ENCODE peak calls at places on chromosomes 13 and 19, in seven cellular contexts. A, N, Q, F, K, G and H are unnamed samples. For H3K4me1, the result is how much of the 10 kb centered on the place peaks cover.

GRCh38 chr19:49513746-49514118 is 1.3 kb downstream of the FCGRT start:
- DNase-seq in A (no peak), N (no peak), Q (no peak), F (no peak), K (no peak), G (no peak), H (peak)

GRCh38 chr13:36183901-36184300 is 30.5 kb downstream of the SOHLH2 start:
- DNase-seq in A (no peak), N (no peak), Q (no peak), F (no peak), K (no peak), G (no peak), H (no peak)

GRCh38 chr19:13056052-13056660 is 46.5 kb downstream of the LYL1 start:
- DNase-seq in A (peak), N (peak), Q (peak), F (peak), K (no peak), G (no peak), H (peak)

GRCh38 chr19:28049875-28050274 is 1163.1 kb downstream of the UQCRFS1 start:
- DNase-seq in A (no peak), N (no peak), Q (peak), F (no peak), K (no peak), G (no peak), H (no peak)

GRCh38 chr13:27270594-27271520 is at the start of gene RASL11A:
- DNase-seq in A (peak), N (peak), Q (peak), F (peak), K (peak), G (peak), H (peak)

GRCh38 chr13:70253834-70254233 is 145.6 kb upstream of the KLHL1 start:
- DNase-seq in A (peak), N (peak), Q (no peak), F (no peak), K (no peak), G (no peak), H (no peak)

GRCh38 chr19:19540707-19541515 is 2.8 kb downstream of the CILP2 start:
- DNase-seq in A (peak), N (no peak), Q (peak), F (peak), K (peak), G (peak), H (peak)

GRCh38 chr19:56973713-56974553 is 133.4 kb upstream of the PEG3 start:
- DNase-seq in A (no peak), N (no peak), Q (peak), F (no peak), K (no peak), G (peak), H (no peak)

GRCh38 chr13:58434943-58435342 is 803.4 kb downstream of the PCDH17 start:
- DNase-seq in A (no peak), N (no peak), Q (no peak), F (no peak), K (no peak), G (no peak), H (no peak)

GRCh38 chr13:105642511-105642958 is 892.9 kb downstream of the EFNB2 start:
- DNase-seq in A (peak), N (peak), Q (no peak), F (no peak), K (peak), G (no peak), H (peak)

GRCh38 chr13:111216166-111216960 is 101.3 kb downstream of the ARHGEF7 start:
- DNase-seq in A (peak), N (no peak), Q (peak), F (peak), K (peak), G (peak), H (peak)

GRCh38 chr19:49103331-49104085 is 10.7 kb upstream of the LIN7B start:
- DNase-seq in A (no peak), N (no peak), Q (no peak), F (no peak), K (no peak), G (no peak), H (peak)

GRCh38 chr13:112719016-112719415 is 29.2 kb downstream of the ATP11A start:
- DNase-seq in A (no peak), N (peak), Q (no peak), F (no peak), K (no peak), G (no peak), H (no peak)

GRCh38 chr13:98470920-98471319 is 106.0 kb downstream of the STK24 start:
- DNase-seq in A (no peak), N (no peak), Q (no peak), F (no peak), K (no peak), G (no peak), H (no peak)

GRCh38 chr13:113305208-113305607 is 8.2 kb downstream of the LAMP1 start:
- DNase-seq in A (no peak), N (peak), Q (no peak), F (no peak), K (no peak), G (no peak), H (peak)

GRCh38 chr19:2479556-2480194 is 3.7 kb downstream of the GADD45B start:
- DNase-seq in A (no peak), N (no peak), Q (no peak), F (no peak), K (no peak), G (no peak), H (peak)
- H3K4me1 ChIP-seq in A (under half), N (under half), Q (under half), F (under half), K (under half), G (under half), H (under half)

GRCh38 chr19:8664671-8665057 is 33.9 kb downstream of the ACTL9 start:
- DNase-seq in A (no peak), N (no peak), Q (no peak), F (no peak), K (no peak), G (no peak), H (no peak)
- H3K4me2 ChIP-seq in A (no peak), N (no peak), Q (no peak), F (no peak), K (no peak), G (no peak), H (no peak)

DNA sequence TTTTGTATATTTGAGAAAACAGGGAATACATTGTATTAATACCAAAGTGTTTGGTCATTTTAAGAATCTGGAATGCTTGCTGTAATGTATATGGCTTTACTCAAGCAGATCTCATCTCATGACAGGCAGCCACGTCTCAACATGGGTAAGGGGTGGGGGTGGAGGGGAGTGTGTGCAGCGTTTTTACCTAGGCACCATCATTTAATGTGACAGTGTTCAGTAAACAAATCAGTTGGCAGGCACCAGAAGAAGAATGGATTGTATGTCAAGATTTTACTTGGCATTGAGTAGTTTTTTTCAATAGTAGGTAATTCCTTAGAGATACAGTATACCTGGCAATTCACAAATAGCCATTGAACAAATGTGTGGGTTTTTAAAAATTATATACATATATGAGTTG is 17.2 kb downstream of the KLF5 start:
- DNase-seq in A (no peak), N (no peak), Q (no peak), F (no peak), K (no peak), G (no peak), H (no peak)
- H3K4me3 ChIP-seq in A (no peak), N (no peak), Q (no peak), F (no peak), K (no peak), G (no peak), H (no peak)

GRCh38 chr19:34179066-34179465 is 6.8 kb downstream of the LSM14A start:
- DNase-seq in A (no peak), N (no peak), Q (no peak), F (no peak), K (no peak), G (no peak), H (no peak)
- H3K4me1 ChIP-seq in A (half or more), N (under half), Q (under half), F (half or more), K (half or more), G (under half), H (under half)

DNA sequence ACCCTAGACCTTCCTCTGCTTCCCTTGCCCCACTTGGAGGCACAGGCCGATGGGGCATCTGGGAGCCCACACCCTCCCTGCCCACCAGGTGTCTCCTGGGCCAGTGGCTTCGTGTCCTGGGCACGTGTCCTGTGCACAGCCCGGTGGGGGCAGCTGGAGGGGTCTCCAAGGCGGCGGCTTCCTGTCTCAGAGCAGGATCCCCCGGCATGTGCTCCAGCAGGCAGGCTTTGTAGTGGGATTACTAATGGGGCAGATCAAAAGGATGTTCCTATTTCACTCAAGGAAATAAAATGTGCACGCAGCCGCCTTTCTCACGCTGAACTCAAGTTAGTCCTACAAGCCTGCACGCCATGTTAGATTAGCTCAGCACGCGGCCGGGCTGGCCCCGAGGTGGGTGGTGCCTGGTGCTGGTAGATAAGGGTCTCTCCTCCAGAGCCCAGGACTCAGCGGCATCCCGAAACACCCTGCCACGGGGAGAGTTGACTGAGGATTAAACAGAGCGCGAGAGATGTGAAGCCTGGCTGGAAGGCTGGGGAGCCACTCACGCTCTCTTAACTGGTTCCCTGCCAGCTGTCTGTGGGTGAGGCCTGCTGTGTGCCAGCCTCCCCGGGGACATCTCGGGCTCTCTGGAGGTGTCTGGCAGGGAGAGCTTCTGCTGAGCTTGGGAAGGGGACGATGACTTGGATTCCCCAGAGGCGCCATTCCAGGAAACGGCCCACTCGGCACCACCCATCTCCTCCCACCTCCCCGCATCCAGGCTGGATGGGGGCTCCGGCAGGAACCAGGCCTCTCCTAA is 122.1 kb downstream of the KDM4B start:
- DNase-seq in A (no peak), N (peak), Q (peak), F (peak), K (no peak), G (peak), H (peak)
- H3K4me2 ChIP-seq in A (no peak), N (peak), Q (no peak), F (peak), K (no peak), G (no peak), H (peak)

DNA sequence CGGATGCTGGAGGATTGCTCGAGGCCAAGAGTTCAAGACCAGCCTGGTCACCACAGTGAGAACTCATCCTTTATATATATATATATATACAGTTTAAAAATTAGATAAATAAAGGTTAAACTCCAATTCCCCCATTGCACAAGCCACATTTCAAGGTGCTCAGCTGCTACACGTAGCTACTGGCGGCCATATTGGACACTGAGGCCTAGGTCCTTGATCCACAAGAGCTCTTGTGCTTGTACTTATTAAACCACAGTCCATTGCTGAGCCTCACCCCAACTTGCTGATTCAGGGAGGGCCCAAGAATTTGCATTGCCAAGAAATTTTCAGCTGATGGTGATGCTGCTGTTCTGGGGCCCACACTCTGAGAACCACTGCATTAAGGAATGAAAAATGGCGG is 9.6 kb downstream of the TTC9B start:
- DNase-seq in A (no peak), N (no peak), Q (no peak), F (no peak), K (no peak), G (no peak), H (no peak)
- H3K4me3 ChIP-seq in A (no peak), N (no peak), Q (no peak), F (no peak), K (no peak), G (no peak), H (no peak)

GRCh38 chr13:95087746-95088305 is 213.4 kb downstream of the ABCC4 start:
- DNase-seq in A (peak), N (peak), Q (no peak), F (peak), K (peak), G (no peak), H (no peak)
- H3K4me1 ChIP-seq in A (under half), N (under half), Q (under half), F (under half), K (under half), G (under half), H (under half)

DNA sequence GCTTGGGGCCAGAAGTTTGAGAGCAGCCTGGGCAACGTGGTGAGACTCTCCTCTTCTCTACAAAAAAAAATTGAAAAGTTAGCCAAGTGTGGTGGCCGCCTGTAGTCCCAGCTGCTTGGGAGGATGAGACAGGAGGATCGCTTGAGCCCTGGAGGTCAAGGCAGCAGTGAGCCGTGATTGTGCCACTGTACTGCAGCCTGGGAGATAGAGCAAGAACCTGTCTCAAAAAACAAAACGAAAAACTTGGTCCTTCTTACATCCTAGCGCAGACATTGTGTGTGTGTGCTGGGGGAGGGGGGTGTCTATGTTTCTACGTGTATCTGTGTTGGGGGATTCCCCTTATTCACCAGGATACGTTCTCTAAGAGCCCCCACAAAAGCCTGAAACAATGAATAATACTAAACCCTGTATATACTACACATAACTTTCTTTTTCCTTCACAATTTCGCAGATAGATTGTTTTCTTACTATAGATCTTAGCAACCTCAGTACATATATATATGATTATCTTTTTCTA is 7.9 kb downstream of the AXL start:
- DNase-seq in A (no peak), N (no peak), Q (no peak), F (no peak), K (no peak), G (no peak), H (no peak)
- H3K4me2 ChIP-seq in A (peak), N (peak), Q (no peak), F (peak), K (peak), G (no peak), H (peak)